ENCODE peak calls at places on chromosomes 4 and X, in four cellular contexts. F is cardiac muscle cell, W is lower lobe of right lung, S is GM10248. V is an unnamed sample.

GRCh38 chr4:85756938-85757337 is 282.0 kb downstream of the ARHGAP24 start:
- DNase-seq in F (peak), W (no peak), S (peak), V (no peak)

GRCh38 chr4:63580796-63581475 is 828.3 kb downstream of the TECRL start:
- DNase-seq in F (no peak), W (no peak), S (no peak), V (no peak)

GRCh38 chr4:55947912-55948725 is 626 bp upstream of the CEP135 start:
- DNase-seq in F (peak), W (no peak), S (peak), V (no peak)

GRCh38 chrX:123918106-123918721 is 43.3 kb upstream of the STAG2 start:
- DNase-seq in F (no peak), W (no peak), S (no peak), V (no peak)

GRCh38 chr4:38243385-38244053 is 283.3 kb downstream of the PTTG2 start:
- DNase-seq in F (peak), W (no peak), S (no peak), V (no peak)

GRCh38 chrX:133440081-133440796 is 24.9 kb upstream of the GPC4 start:
- DNase-seq in F (no peak), W (no peak), S (no peak), V (no peak)

GRCh38 chrX:1239681-1240142 is 27.3 kb upstream of the CRLF2 start:
- DNase-seq in F (no peak), W (peak), S (peak), V (peak)

GRCh38 chr4:70958681-70959080 is 34.8 kb upstream of the DCK start:
- DNase-seq in F (peak), W (no peak), S (no peak), V (no peak)

GRCh38 chr4:10605746-10606482 is 78.7 kb downstream of the CLNK start:
- DNase-seq in F (no peak), W (no peak), S (no peak), V (no peak)

GRCh38 chr4:87031946-87032345 is 97.1 kb downstream of the AFF1 start:
- DNase-seq in F (peak), W (no peak), S (no peak), V (no peak)

GRCh38 chr4:1240721-1241465 is 8.0 kb downstream of the CTBP1 start:
- DNase-seq in F (no peak), W (no peak), S (no peak), V (no peak)

GRCh38 chr4:1369091-1369450 is 22.1 kb downstream of the UVSSA start:
- DNase-seq in F (no peak), W (peak), S (no peak), V (no peak)

GRCh38 chrX:129686422-129686948 is 31.7 kb upstream of the APLN start:
- DNase-seq in F (peak), W (no peak), S (no peak), V (no peak)

GRCh38 chr4:152635876-152636275 is 43.9 kb downstream of the TMEM154 start:
- DNase-seq in F (peak), W (no peak), S (no peak), V (no peak)

GRCh38 chrX:16465081-16465876 is 184.7 kb upstream of the S100G start:
- DNase-seq in F (no peak), W (no peak), S (no peak), V (no peak)

GRCh38 chrX:13119386-13119785 is 75.0 kb upstream of the FAM9C start:
- DNase-seq in F (peak), W (no peak), S (no peak), V (no peak)

GRCh38 chr4:16667464-16667863 is 231.0 kb downstream of the LDB2 start:
- DNase-seq in F (peak), W (no peak), S (no peak), V (no peak)

GRCh38 chrX:72094894-72095293 is 36.8 kb downstream of the RTL5 start:
- DNase-seq in F (peak), W (peak), S (peak), V (no peak)

GRCh38 chrX:145394344-145394743 is 147.0 kb downstream of the SPANXN1 start:
- DNase-seq in F (no peak), W (no peak), S (no peak), V (no peak)

GRCh38 chr4:107094332-107094731 is 58.2 kb upstream of the DKK2 start:
- DNase-seq in F (peak), W (no peak), S (peak), V (no peak)

GRCh38 chr4:17010426-17011087 is 112.1 kb upstream of the LDB2 start:
- DNase-seq in F (no peak), W (no peak), S (no peak), V (no peak)

GRCh38 chr4:121003863-121004262 is 68.5 kb downstream of the NDNF start:
- DNase-seq in F (no peak), W (no peak), S (no peak), V (no peak)

GRCh38 chr4:151833174-151833573 is 72.4 kb upstream of the GATB start:
- DNase-seq in F (no peak), W (no peak), S (no peak), V (no peak)

GRCh38 chr4:157172011-157172410 is 48.5 kb upstream of the GRIA2 start:
- DNase-seq in F (peak), W (no peak), S (no peak), V (no peak)

GRCh38 chr4:25427871-25428270 is 50.8 kb downstream of the ANAPC4 start:
- DNase-seq in F (no peak), W (no peak), S (no peak), V (no peak)

GRCh38 chrX:139826065-139827044 is 106.5 kb downstream of the ATP11C start:
- DNase-seq in F (peak), W (no peak), S (no peak), V (no peak)

GRCh38 chrX:103722505-103722904 is 11.8 kb downstream of the TMEM31 start:
- DNase-seq in F (peak), W (no peak), S (no peak), V (no peak)

GRCh38 chr4:105241456-105241855 is 94.8 kb downstream of the TET2 start:
- DNase-seq in F (no peak), W (no peak), S (no peak), V (no peak)

GRCh38 chrX:132480581-132481203 is 8.1 kb downstream of the MBNL3 start:
- DNase-seq in F (peak), W (peak), S (peak), V (no peak)

GRCh38 chr4:42570221-42570620 is 86.7 kb downstream of the ATP8A1 start:
- DNase-seq in F (peak), W (peak), S (no peak), V (no peak)

GRCh38 chr4:111475001-111475400 is 670.3 kb upstream of the FAM241A start:
- DNase-seq in F (peak), W (no peak), S (no peak), V (no peak)

GRCh38 chr4:180372671-180373070 is 1870.5 kb upstream of the TENM3 start:
- DNase-seq in F (no peak), W (no peak), S (no peak), V (no peak)

GRCh38 chr4:6938237-6938636 is 28.6 kb downstream of the TBC1D14 start:
- DNase-seq in F (no peak), W (peak), S (no peak), V (no peak)

GRCh38 chr4:7206856-7207567 is 14.7 kb downstream of the SORCS2 start:
- DNase-seq in F (peak), W (peak), S (no peak), V (no peak)

DNA sequence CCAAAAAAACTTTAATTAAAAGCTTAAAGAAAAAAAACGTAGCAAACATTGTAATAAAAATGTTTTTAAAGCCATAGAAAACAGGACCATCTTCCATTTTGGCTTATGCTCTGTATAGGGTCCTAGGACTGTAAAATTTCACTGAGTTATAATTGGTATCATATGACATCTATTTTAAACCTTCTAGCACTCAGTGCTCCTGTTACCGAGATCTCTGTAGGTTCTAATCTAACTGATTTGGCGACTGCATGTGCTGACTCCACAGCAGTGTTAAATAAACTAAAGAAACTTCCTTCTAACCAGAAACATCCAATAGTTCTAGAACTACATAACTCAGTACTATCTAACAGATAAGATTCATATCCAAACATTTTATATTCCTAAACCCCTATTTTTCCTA is at the start of gene ASB11:
- DNase-seq in F (no peak), W (no peak), S (no peak), V (no peak)
- TF ChIP-seq CTCF in F (no peak), W (no peak), S (no peak), V (no peak)

GRCh38 chrX:57822398-57822797 is 87.9 kb downstream of the ZXDA start:
- DNase-seq in F (no peak), W (no peak), S (no peak), V (no peak)

GRCh38 chrX:57821703-57822375 is 88.4 kb downstream of the ZXDA start:
- DNase-seq in F (peak), W (no peak), S (peak), V (no peak)

DNA sequence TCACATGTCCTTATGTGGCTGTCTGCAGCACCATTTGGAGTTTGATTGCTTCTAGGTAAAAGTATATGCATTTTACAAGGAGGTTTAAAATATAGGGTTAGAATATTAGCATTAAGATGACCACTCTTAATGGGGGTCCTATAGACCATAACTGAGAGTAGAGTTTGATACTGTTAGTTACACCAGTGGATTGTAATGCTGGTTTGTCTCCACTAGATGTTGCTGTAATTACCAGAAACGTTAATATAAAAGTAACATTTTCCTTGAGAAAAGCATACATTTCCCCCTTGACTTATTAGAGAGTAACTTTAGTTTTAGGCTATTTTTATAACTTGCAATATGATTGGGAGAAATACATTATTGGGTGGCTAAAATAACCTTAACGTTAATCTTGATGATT is 93.0 kb downstream of the ZXDA start:
- DNase-seq in F (peak), W (no peak), S (no peak), V (no peak)
- TF ChIP-seq CTCF in F (peak), W (peak), S (peak), V (no peak)

DNA sequence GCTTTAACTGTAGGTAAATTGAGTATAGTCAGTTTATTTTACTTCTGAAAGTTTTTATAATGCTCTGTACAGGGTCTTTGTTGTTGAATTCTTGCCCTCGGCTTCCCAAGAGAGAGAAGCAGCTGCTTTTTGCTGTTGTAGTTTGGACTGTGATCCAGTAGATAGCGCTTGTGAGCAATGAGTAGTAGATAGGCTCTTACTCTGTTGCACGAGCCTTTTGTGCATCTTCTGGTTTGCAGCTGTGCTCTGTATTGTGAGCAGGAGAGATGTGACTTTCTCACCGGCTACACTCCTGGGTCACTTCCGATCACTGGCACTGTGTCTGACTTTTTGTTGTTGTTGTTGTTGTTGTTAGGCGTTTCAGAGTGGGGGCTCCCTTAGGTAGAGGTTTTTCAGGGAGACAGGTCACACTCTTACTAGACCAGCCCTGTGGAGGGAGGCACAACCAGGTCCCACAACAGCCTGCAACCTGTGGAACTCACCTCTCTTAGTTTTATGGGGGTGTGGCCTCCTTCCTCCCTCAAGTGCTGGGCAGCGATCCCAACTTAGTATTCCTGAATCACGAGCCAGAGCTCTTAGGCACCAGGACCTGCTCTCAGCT is 822.1 kb upstream of the GALNTL6 start:
- DNase-seq in F (no peak), W (no peak), S (peak), V (no peak)
- TF ChIP-seq CTCF in F (no peak), W (peak), S (peak), V (no peak)

DNA sequence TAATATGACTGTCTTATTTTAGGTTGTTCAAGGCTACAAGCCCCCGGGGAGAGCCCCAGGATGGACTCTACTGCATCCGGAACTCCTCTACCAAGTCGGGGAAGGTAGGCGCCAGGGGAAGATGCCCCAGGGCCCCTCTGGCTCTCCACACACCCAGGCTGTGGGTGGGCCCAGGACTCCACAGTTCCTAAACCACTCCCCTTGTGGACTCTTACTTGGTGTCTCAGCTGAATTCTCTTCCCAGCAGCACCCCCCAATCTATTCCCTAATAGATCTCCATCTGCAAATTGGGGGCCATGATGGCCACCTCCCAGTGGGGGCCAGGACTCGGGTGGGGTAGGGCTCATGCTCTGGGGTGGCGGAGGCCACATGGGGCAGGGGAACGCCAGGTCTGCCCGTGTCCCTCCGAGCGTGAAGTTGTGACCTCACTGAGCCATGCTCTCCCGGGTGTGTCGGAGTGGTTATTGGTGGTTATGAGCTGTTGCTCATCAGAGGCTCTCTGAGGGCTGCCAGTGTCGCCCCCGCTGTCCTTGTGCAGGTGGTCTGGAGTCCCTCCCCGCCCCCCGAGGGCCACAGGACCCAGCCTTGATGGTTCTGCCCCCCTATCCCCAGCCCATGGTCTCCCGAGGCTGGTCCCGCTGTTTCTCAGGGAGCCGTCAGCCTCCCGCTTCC is 11.2 kb upstream of the ADD1 start:
- DNase-seq in F (no peak), W (peak), S (peak), V (no peak)
- TF ChIP-seq CTCF in F (no peak), W (no peak), S (no peak), V (no peak)

GRCh38 chr4:119498520-119498919 is 130.1 kb downstream of the PDE5A start:
- DNase-seq in F (peak), W (no peak), S (no peak), V (no peak)

GRCh38 chr4:119489305-119489704 is 139.3 kb downstream of the PDE5A start:
- DNase-seq in F (no peak), W (no peak), S (no peak), V (no peak)

GRCh38 chr4:119490335-119490734 is 138.3 kb downstream of the PDE5A start:
- DNase-seq in F (peak), W (no peak), S (no peak), V (no peak)

DNA sequence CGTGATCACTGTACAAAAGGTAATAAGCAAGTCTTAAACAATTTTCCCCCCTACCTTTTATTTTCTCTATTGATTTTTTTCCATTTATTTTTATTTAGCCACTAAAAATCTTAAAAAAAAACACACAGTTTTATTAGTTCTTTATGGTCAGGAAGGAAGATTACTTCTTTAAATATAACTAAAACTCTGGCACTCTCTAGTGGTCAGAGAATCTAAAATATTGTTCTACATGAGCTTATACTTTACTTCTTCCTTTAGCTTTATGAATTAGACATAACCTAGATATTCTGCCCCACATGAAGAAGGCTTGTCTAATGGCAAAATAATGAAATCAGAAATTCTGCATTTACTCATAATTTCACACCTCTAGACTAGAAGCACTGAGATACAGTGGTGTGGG is 135.2 kb downstream of the PDE5A start:
- DNase-seq in F (peak), W (no peak), S (no peak), V (no peak)
- TF ChIP-seq CTCF in F (peak), W (no peak), S (no peak), V (no peak)

GRCh38 chr4:2931765-2932560 is 31.2 kb downstream of the NOP14 start:
- DNase-seq in F (no peak), W (peak), S (peak), V (no peak)
- TF ChIP-seq CTCF in F (no peak), W (peak), S (peak), V (no peak)

GRCh38 chr4:8260656-8261111 is 8.9 kb upstream of the HTRA3 start:
- DNase-seq in F (peak), W (no peak), S (no peak), V (no peak)
- TF ChIP-seq CTCF in F (no peak), W (no peak), S (no peak), V (no peak)

GRCh38 chrX:55056820-55057690 is 17.8 kb upstream of the PAGE2B start:
- DNase-seq in F (peak), W (no peak), S (no peak), V (no peak)

GRCh38 chrX:55057691-55058249 is 17.1 kb upstream of the PAGE2B start:
- DNase-seq in F (peak), W (no peak), S (peak), V (no peak)
- TF ChIP-seq CTCF in F (peak), W (peak), S (peak), V (no peak)

DNA sequence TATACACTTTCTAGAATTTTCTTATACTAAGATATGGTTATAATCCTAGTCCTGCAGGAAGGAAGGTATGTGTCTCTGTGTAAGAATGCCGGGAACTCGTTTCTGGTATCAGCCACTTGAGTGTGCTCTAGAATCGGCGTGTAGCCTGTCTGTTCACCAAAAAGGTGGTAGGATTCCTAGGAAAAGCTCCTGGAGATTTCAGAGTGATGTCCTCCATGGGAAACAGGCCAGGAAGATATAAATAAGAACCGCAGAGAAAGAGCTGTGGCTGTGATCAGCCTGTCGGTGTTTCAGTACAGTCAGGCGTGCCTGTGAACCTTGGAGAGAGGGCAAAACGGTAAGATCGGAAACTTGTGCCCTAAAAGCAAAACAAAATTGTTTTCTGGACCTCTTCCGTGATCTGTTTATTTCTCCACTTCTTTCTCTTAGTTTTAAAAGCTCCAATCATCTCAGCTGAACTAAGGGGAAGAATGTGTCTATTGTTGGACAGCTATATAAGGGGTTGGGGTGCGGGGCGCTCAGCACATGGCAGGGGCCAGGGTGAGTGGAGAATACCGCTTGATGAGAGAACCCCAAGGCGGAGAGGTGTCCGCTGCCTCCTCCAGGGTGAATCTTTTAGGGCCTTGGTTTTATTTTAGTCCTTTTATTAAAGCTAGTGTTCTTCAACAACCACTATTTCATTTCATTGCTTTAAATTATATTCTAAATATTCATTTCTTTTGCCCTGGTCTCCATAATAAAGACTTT is 303.8 kb upstream of the TENM3 start:
- DNase-seq in F (peak), W (no peak), S (no peak), V (no peak)
- TF ChIP-seq CTCF in F (peak), W (no peak), S (no peak), V (no peak)

DNA sequence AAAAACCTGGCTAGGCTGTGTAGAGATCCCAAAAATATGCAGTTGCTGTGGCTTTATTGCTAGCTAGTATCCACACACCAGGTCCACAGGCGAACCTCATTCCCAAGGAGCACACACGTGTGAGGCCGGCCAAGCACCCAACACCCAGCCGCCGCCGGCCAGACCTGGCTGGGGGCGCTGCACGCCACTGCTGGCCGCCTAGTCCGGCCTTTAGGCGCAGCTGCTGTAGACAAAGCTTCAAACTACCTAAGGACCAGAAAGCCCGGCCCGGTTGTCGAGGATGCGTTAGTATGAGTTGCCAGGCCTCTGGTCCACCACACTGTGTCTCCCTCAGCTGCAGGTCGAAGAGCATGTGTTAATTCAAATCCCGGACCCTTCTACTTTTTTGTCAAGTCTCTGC is 3.1 kb downstream of the POU3F4 start:
- DNase-seq in F (no peak), W (no peak), S (no peak), V (no peak)
- TF ChIP-seq CTCF in F (no peak), W (no peak), S (no peak), V (no peak)

V was measured in omental fat pad.